ENCODE peak calls at places on chromosomes 6 and 20, in four cellular contexts. P is K562, A is GM12878, G is HCT116. N is an unnamed sample.

GRCh38 chr6:167840160-167840525 is 13.4 kb downstream of the AFDN start:
- DNase-seq in P (no peak), A (no peak), G (no peak), N (no peak)

GRCh38 chr6:128310061-128310460 is 210.3 kb downstream of the PTPRK start:
- DNase-seq in G (no peak), P (no peak), A (no peak), N (no peak)

GRCh38 chr6:30321692-30322388 is 4.9 kb upstream of the TRIM39 start:
- DNase-seq in P (no peak), A (no peak), G (no peak), N (no peak)

GRCh38 chr6:5302995-5303622 is 41.8 kb downstream of the FARS2 start:
- DNase-seq in P (no peak), A (peak), G (peak), N (peak)

GRCh38 chr20:11995750-11996567 is 78.3 kb downstream of the BTBD3 start:
- DNase-seq in G (no peak), P (no peak), A (no peak), N (no peak)

GRCh38 chr6:90860822-90861601 is 274.1 kb upstream of the MAP3K7 start:
- DNase-seq in A (no peak), P (no peak), G (no peak), N (no peak)

GRCh38 chr6:157432861-157433260 is 51.9 kb downstream of the ZDHHC14 start:
- DNase-seq in G (no peak), P (no peak), A (no peak), N (no peak)

GRCh38 chr6:168506460-168506859 is 65.5 kb downstream of the SMOC2 start:
- DNase-seq in P (no peak), G (no peak), A (no peak), N (no peak)

GRCh38 chr6:97246842-97247241 is 36.2 kb downstream of the MMS22L start:
- DNase-seq in A (no peak), G (no peak), P (no peak), N (no peak)

GRCh38 chr6:169859401-169859977 is 108.1 kb downstream of the ERMARD start:
- DNase-seq in A (no peak), P (no peak), G (no peak), N (no peak)

GRCh38 chr6:3516094-3516493 is 59.2 kb upstream of the SLC22A23 start:
- DNase-seq in G (no peak), P (no peak), A (no peak), N (no peak)

GRCh38 chr6:56764081-56764566 is 121.4 kb upstream of the DST start:
- DNase-seq in P (peak), G (peak), A (peak), N (peak)

GRCh38 chr6:140609956-140610355 is 1235.5 kb upstream of the CITED2 start:
- DNase-seq in P (no peak), A (no peak), G (no peak), N (no peak)

GRCh38 chr6:46626228-46626909 is 26.2 kb downstream of the CYP39A1 start:
- DNase-seq in P (no peak), G (peak), A (peak), N (peak)

GRCh38 chr20:18831830-18832229 is 18.2 kb downstream of the SCP2D1 start:
- DNase-seq in A (no peak), G (no peak), P (no peak), N (no peak)

GRCh38 chr6:153790048-153790447 is 249.0 kb upstream of the OPRM1 start:
- DNase-seq in P (no peak), A (no peak), G (peak), N (no peak)

GRCh38 chr6:89977808-89978748 is 83.8 kb downstream of the GJA10 start:
- DNase-seq in P (no peak), A (no peak), G (no peak), N (peak)

GRCh38 chr6:159981171-159981571 is 12.3 kb downstream of the IGF2R start:
- DNase-seq in G (no peak), P (no peak), A (no peak), N (peak)

GRCh38 chr6:165876568-165876967 is 213.5 kb upstream of the PDE10A start:
- DNase-seq in P (no peak), A (no peak), G (no peak), N (no peak)

GRCh38 chr6:35673755-35674154 is 15.0 kb downstream of the FKBP5 start:
- DNase-seq in G (no peak), A (no peak), P (no peak), N (no peak)

GRCh38 chr6:1063671-1064355 is 248.1 kb upstream of the FOXQ1 start:
- DNase-seq in G (no peak), P (no peak), A (no peak), N (no peak)

GRCh38 chr6:26501482-26501986 is 1.4 kb downstream of the BTN1A1 start:
- DNase-seq in P (no peak), G (no peak), A (no peak), N (peak)

GRCh38 chr6:137870744-137871247 is 3.7 kb downstream of the TNFAIP3 start:
- DNase-seq in A (no peak), P (no peak), G (no peak), N (no peak)

GRCh38 chr20:50450961-50451752 is 59.0 kb upstream of the PTPN1 start:
- DNase-seq in P (no peak), A (peak), G (no peak), N (no peak)

GRCh38 chr6:33738879-33739278 is 7.8 kb downstream of the IP6K3 start:
- DNase-seq in P (no peak), G (no peak), A (no peak), N (no peak)

GRCh38 chr6:25942561-25943147 is 12.2 kb upstream of the SLC17A2 start:
- DNase-seq in A (no peak), P (no peak), G (peak), N (peak)

GRCh38 chr20:49464556-49464955 is 17.9 kb downstream of the KCNB1 start:
- DNase-seq in G (no peak), A (no peak), P (no peak), N (no peak)

GRCh38 chr6:111781055-111781708 is 92.1 kb downstream of the FYN start:
- DNase-seq in P (peak), A (no peak), G (no peak), N (no peak)

GRCh38 chr20:47330933-47331708 is 25.4 kb downstream of the ZMYND8 start:
- DNase-seq in A (no peak), P (peak), G (peak), N (peak)

GRCh38 chr20:51447097-51447764 is 95.3 kb downstream of the NFATC2 start:
- DNase-seq in A (no peak), P (no peak), G (peak), N (peak)

GRCh38 chr20:57473246-57474042 is 51.5 kb downstream of the CTCFL start:
- DNase-seq in G (no peak), P (no peak), A (peak), N (no peak)

GRCh38 chr20:36092424-36093024 is 62.0 kb upstream of the EPB41L1 start:
- DNase-seq in P (peak), G (no peak), A (no peak), N (peak)

GRCh38 chr6:53643481-53643965 is 22.0 kb downstream of the KLHL31 start:
- DNase-seq in A (no peak), P (no peak), G (no peak), N (no peak)

GRCh38 chr6:48541669-48542068 is 430.7 kb upstream of the PTCHD4 start:
- DNase-seq in G (no peak), A (no peak), P (no peak), N (no peak)

GRCh38 chr6:102701019-102701418 is 1307.5 kb downstream of the GRIK2 start:
- DNase-seq in P (no peak), A (no peak), G (no peak), N (no peak)

GRCh38 chr6:90266845-90267621 is 29.6 kb downstream of the BACH2 start:
- DNase-seq in A (no peak), G (no peak), P (no peak), N (no peak)

GRCh38 chr20:7195704-7196103 is 428.2 kb downstream of the BMP2 start:
- DNase-seq in P (no peak), A (no peak), G (no peak), N (peak)

GRCh38 chr20:48586728-48587127 is 241.1 kb downstream of the PREX1 start:
- DNase-seq in A (no peak), G (no peak), P (no peak), N (no peak)

GRCh38 chr20:20369353-20370086 is 1.6 kb downstream of the INSM1 start:
- DNase-seq in G (no peak), P (no peak), A (no peak), N (no peak)
- TF ChIP-seq EZH2 in G (no peak), P (no peak), A (no peak), N (peak)

DNA sequence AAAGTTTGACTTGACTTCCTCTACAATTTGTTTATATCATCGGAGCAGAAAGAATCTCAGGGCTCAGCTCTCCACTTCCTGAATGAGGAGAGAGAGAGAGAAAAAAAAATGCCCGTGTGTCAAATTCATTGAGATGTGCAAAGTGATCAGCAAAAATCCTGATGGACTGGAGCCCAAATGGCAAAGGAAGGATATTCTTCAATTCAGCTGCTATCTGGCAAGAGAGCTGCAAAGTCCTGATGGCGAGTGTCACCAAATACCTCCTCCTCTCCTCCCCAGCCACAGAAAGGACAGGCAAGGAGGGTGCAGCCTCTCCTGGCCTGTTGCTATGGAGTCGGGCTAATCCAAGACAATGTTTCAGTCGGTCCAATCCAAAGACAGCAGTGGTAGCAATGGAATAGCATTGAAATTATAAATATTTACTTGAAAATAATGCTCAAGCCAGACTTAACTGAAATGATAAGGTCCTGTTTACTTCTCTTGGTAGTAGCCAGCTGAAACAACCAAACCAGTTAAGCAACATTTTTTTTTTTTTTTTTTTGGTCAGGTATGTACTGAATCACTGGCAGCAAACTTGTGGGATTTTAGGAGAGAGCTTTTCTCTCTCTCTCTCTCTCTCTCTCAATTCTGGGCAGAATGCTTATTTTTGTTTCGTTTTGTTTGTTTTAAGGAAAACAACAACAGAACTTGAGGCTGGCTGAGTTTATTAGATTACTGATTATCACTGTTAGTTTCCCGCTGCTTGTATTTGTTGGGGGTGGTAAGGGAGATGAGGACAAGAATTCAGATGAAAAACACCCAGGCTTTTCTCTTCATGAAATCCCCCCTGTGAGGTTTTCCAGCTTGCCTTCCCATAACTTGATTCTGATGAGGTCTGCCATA is 204.2 kb downstream of the BCAS1 start:
- DNase-seq in A (no peak), G (no peak), P (no peak), N (peak)
- TF ChIP-seq POLR2A in A (no peak), G (no peak), P (no peak), N (no peak)

DNA sequence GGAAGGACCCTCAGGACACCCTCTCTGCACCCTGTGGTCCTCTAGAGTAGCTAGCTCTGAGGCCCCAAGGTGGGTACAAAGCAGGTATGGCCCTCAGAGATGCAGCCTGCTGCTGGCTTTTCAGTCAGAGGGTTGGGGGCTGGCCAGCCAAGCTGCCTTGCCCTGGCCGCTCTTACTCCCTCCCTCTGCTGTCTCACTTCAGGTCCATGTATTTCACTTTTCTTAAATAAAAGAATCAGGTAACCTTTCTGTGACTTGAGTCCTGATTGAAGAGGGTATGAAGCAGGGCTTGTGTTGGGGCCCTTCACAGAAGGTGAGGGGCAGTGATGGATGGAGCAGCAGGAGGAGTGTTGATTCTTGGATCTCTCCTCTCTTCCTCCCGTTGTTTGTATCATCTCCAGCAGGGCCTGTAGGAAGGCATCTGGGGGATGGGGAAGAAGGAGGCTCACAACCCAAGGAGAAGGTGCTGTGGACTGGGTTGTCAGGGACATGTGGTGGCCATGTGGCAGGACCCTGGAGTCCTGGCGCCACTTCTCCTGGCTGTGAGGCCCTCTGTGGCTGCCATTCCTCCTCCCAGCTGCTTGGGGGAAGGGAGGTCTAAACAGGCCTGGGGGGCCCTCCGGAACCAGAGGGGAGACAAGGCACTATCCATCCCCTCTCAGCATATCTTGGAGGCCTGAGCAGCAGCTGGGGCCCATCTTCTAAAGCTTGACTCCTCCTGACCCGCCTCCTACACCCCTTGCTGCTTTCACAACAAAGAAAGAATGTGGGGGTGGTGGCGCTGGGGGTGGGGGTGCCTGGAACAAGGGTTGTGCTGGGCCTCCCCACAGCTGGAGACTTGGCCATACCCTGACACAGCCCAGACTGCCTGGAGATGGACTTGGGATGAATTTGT is 1.0 kb upstream of the PTK7 start:
- DNase-seq in P (no peak), G (no peak), A (no peak), N (no peak)
- H3K27ac ChIP-seq in P (no peak), G (peak), A (no peak), N (no peak)

GRCh38 chr20:63026582-63027424 is 20.0 kb upstream of the BHLHE23 start:
- DNase-seq in P (no peak), A (no peak), G (no peak), N (no peak)

GRCh38 chr20:63025534-63026331 is 19.0 kb upstream of the BHLHE23 start:
- DNase-seq in P (no peak), G (no peak), A (no peak), N (no peak)

GRCh38 chr20:63029358-63030121 is 22.8 kb upstream of the BHLHE23 start:
- DNase-seq in P (no peak), G (no peak), A (no peak), N (no peak)

GRCh38 chr20:63028461-63028921 is 21.7 kb upstream of the BHLHE23 start:
- DNase-seq in G (no peak), A (no peak), P (no peak), N (no peak)

GRCh38 chr20:63027425-63028389 is 20.9 kb upstream of the BHLHE23 start:
- DNase-seq in G (no peak), P (no peak), A (no peak), N (no peak)
- TF ChIP-seq EZH2 in G (no peak), P (no peak), A (no peak), N (peak)

DNA sequence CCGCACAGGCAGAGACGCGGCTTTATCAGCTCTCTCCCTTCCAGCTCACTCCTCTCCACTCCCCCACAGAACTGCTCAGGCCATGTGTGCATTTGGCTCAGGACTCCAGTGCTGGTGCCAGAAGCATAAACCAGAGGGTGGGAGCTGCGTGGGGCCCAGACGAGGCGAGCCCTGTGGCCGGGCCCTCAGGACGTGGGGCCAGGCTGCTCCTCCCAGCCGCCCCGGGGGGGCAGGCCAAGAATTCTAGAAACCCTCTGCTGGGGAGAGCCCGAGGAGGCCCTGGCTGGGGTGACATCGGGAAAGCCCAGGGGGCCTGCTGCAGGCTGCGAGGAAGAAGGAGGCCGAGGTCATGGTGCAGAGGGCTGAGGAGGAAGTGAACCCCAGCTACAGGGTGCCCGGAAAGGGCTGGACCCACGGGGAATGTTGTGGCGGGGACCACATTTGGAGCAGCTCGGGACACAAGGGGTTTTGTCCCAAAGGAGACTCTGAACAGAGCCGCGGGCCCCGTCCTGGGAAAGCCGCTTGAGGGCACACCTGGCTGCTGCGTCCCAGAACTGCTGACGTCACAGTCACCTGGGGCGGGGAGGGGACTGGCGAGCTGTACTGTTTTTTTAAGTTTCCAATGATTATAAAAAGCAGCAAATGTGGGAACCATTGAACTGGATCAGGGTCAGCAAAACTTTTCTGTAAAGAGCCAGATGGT is 107.1 kb downstream of the BANF2 start:
- DNase-seq in P (peak), A (no peak), G (no peak), N (peak)
- TF ChIP-seq POLR2A in P (no peak), A (no peak), G (no peak), N (no peak)

GRCh38 chr6:39432311-39433025 is 110.0 kb upstream of the KCNK16 start:
- DNase-seq in P (no peak), A (no peak), G (no peak), N (no peak)
- H3K27ac ChIP-seq in P (no peak), A (no peak), G (no peak), N (no peak)

GRCh38 chr6:133854633-133855598 is 34.0 kb upstream of the TCF21 start:
- DNase-seq in A (no peak), G (no peak), P (no peak), N (no peak)
- TF ChIP-seq EZH2 in A (no peak), G (no peak), P (no peak), N (peak)

N was measured in endothelial cell of umbilical vein.